ENCODE peak calls at places on chromosome 6, in four cellular contexts. One of them, this sample, is unnamed.

GRCh38 chr6:27311806-27312145 is 297 bp downstream of the POM121L2 start:
- DNase-seq in PC-3: no peak
- DNase-seq in A549: no peak
- DNase-seq in ascending aorta: no peak
- DNase-seq in this sample: no peak

GRCh38 chr6:56795852-56796532 is 153.3 kb upstream of the DST start:
- DNase-seq in PC-3: peak; percentile 58
- DNase-seq in A549: peak; percentile 22
- DNase-seq in ascending aorta: no peak
- DNase-seq in this sample: no peak

GRCh38 chr6:56766806-56767178 is 124.1 kb upstream of the DST start:
- DNase-seq in PC-3: peak; percentile 72
- DNase-seq in A549: no peak
- DNase-seq in ascending aorta: no peak
- DNase-seq in this sample: no peak

GRCh38 chr6:16243055-16243454 is 4.7 kb downstream of the GMPR start:
- DNase-seq in PC-3: peak; percentile 94
- DNase-seq in A549: no peak
- DNase-seq in ascending aorta: peak; percentile 28
- DNase-seq in this sample: no peak

GRCh38 chr6:135936606-135937005 is 85.1 kb downstream of the PDE7B start:
- DNase-seq in PC-3: peak; percentile 96
- DNase-seq in A549: peak; percentile 82
- DNase-seq in ascending aorta: no peak
- DNase-seq in this sample: no peak

GRCh38 chr6:133724726-133725125 is 164.2 kb upstream of the TCF21 start:
- DNase-seq in PC-3: peak; percentile 41
- DNase-seq in A549: no peak
- DNase-seq in ascending aorta: no peak
- DNase-seq in this sample: no peak

GRCh38 chr6:109454483-109455160 is 950 bp downstream of the MICAL1 start:
- DNase-seq in PC-3: no peak
- DNase-seq in A549: no peak
- DNase-seq in ascending aorta: no peak
- DNase-seq in this sample: no peak

GRCh38 chr6:133568970-133569889 is 319.7 kb upstream of the TCF21 start:
- DNase-seq in PC-3: peak; percentile 90
- DNase-seq in A549: peak; percentile 96
- DNase-seq in ascending aorta: no peak
- DNase-seq in this sample: peak; percentile 53

DNA sequence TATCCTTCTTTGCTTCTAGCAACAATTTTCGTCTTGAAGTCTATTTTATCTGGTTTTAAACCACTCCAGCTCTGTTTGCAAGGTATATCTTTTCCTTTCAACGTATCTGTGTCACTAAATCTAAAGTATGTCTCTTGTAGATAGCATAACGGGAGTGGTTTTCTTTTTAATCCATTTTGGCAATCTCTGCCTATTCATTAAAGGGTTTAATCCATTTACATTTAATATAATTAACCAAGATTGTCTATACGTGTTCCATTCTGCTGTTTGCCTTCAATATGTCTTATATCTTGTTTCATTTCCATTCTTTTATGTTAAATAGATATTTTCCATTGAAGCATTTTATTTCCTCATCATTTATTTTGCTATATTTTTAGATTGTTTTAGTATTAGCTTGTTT is 587.9 kb downstream of the C6orf118 start:
- DNase-seq in PC-3: no peak
- DNase-seq in A549: no peak
- DNase-seq in ascending aorta: no peak
- DNase-seq in this sample: no peak
- H3K9me3 ChIP-seq in PC-3: no peaks in the 10 kb centered on the region
- H3K9me3 ChIP-seq in A549: no peaks in the 10 kb centered on the region
- H3K9me3 ChIP-seq in ascending aorta: no peaks in the 10 kb centered on the region
- H3K9me3 ChIP-seq in this sample: no peaks in the 10 kb centered on the region

DNA sequence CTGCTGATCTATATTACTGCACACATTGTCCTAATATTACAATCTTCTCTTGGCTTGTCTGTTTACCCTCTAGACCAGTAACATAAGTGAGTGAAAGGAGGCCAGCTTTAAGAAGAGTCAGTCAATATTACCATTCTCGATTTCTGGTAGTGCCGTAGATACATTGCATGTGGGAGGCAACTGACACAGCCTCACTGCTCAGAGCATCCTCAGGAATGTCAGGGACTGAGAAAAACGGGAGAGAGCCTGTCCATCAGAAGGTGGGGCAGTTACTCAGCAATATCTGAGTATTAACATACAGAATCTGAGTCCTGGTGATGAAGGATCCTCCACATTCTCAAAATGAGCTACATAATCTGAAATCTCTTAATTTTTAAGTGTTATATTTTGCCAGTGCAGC is 259.9 kb downstream of the GJA1 start:
- DNase-seq in PC-3: no peak
- DNase-seq in A549: peak; percentile 41
- DNase-seq in ascending aorta: no peak
- DNase-seq in this sample: no peak
- H3K9me3 ChIP-seq in PC-3: no peaks in the 10 kb centered on the region
- H3K9me3 ChIP-seq in A549: no peaks in the 10 kb centered on the region
- H3K9me3 ChIP-seq in ascending aorta: no peaks in the 10 kb centered on the region
- H3K9me3 ChIP-seq in this sample: no peaks in the 10 kb centered on the region

DNA sequence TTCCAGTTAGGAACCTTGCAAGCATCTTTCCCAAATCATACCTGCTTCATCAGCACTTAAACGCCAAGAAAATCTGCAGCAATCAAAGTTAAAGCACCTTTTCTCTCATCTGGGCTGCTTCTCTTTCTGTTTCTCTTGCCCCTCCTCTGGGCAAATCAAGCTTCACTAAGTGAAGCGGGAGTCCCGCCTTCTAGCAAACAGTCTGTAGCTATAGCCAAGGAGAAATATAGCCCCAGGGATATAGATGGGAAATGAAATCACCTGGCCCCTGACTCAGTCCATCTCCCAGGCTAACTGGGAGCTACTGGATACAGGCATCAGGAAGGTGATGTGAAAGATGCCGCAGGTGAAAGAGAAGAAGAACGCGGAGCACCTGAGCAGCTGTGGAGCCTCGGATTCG is 481.9 kb downstream of the C6orf118 start:
- DNase-seq in PC-3: peak; percentile 44
- DNase-seq in A549: no peak
- DNase-seq in ascending aorta: no peak
- DNase-seq in this sample: no peak
- H3K9me3 ChIP-seq in PC-3: no peaks in the 10 kb centered on the region
- H3K9me3 ChIP-seq in A549: no peaks in the 10 kb centered on the region
- H3K9me3 ChIP-seq in ascending aorta: no peaks in the 10 kb centered on the region
- H3K9me3 ChIP-seq in this sample: no peaks in the 10 kb centered on the region

GRCh38 chr6:95589067-95589466 is 11.7 kb downstream of the MANEA start:
- DNase-seq in PC-3: no peak
- DNase-seq in A549: no peak
- DNase-seq in ascending aorta: no peak
- DNase-seq in this sample: no peak
- H3K9me3 ChIP-seq in PC-3: no peaks in the 10 kb centered on the region
- H3K9me3 ChIP-seq in A549: no peaks in the 10 kb centered on the region
- H3K9me3 ChIP-seq in ascending aorta: no peaks in the 10 kb centered on the region
- H3K9me3 ChIP-seq in this sample: no peaks in the 10 kb centered on the region

GRCh38 chr6:164889980-164890379 is 419.4 kb downstream of the C6orf118 start:
- DNase-seq in PC-3: no peak
- DNase-seq in A549: no peak
- DNase-seq in ascending aorta: no peak
- DNase-seq in this sample: no peak

GRCh38 chr6:164882236-164882635 is 427.2 kb downstream of the C6orf118 start:
- DNase-seq in PC-3: no peak
- DNase-seq in A549: no peak
- DNase-seq in ascending aorta: no peak
- DNase-seq in this sample: no peak

GRCh38 chr6:164887660-164888059 is 421.7 kb downstream of the C6orf118 start:
- DNase-seq in PC-3: no peak
- DNase-seq in A549: no peak
- DNase-seq in ascending aorta: no peak
- DNase-seq in this sample: no peak
- H3K9me3 ChIP-seq in PC-3: no peaks in the 10 kb centered on the region
- H3K9me3 ChIP-seq in A549: no peaks in the 10 kb centered on the region
- H3K9me3 ChIP-seq in ascending aorta: no peaks in the 10 kb centered on the region
- H3K9me3 ChIP-seq in this sample: no peaks in the 10 kb centered on the region

This sample was measured in SJCRH30.